ENCODE peak calls at places on chromosomes 2 and 18, in five cellular contexts. A is IMR-90, Y is MM.1S, H is fibroblast of lung, S is HCT116. E is an unnamed sample.
A peak's percentile ranks its signal among the peaks of the same experiment; 100 is the strongest.

GRCh38 chr2:74421248-74421870 is at the start of the genes C2orf81 and WDR54:
- DNase-seq in H (peak; percentile 80), Y (peak; percentile 97), A (peak; percentile 82), S (peak; percentile 79), E (peak; percentile 87)

GRCh38 chr2:170917219-170917851 is 11.7 kb upstream of the GORASP2 start:
- DNase-seq in A (no peak), S (no peak), H (no peak), Y (no peak), E (no peak)

GRCh38 chr2:180599804-180600203 is 380.6 kb upstream of the UBE2E3 start:
- DNase-seq in A (no peak), S (no peak), Y (no peak), H (no peak), E (no peak)

GRCh38 chr18:10530852-10531251 is 5.0 kb downstream of the NAPG start:
- DNase-seq in Y (no peak), H (no peak), S (no peak), A (no peak), E (no peak)

GRCh38 chr18:41594582-41594981 is 360.5 kb upstream of the PIK3C3 start:
- DNase-seq in A (no peak), H (peak; percentile 15), Y (no peak), S (no peak), E (no peak)

GRCh38 chr18:38481576-38481975 is 916.0 kb upstream of the CELF4 start:
- DNase-seq in S (no peak), Y (no peak), A (no peak), H (no peak), E (no peak)

GRCh38 chr2:174076040-174076439 is 110.9 kb upstream of the SP3 start:
- DNase-seq in A (peak; percentile 18), S (no peak), H (no peak), Y (no peak), E (no peak)

GRCh38 chr2:145036421-145036901 is 516.5 kb upstream of the ZEB2 start:
- DNase-seq in S (no peak), A (peak; percentile 13), H (no peak), Y (no peak), E (no peak)

GRCh38 chr2:216315817-216316603 is 56.3 kb downstream of the MARCHF4 start:
- DNase-seq in Y (no peak), H (peak; percentile 47), A (peak; percentile 86), S (peak; percentile 71), E (no peak)

GRCh38 chr18:9348079-9348671 is 13.6 kb downstream of the TWSG1 start:
- DNase-seq in A (peak; percentile 54), Y (no peak), H (peak; percentile 42), S (no peak), E (no peak)

GRCh38 chr2:203804070-203804469 is 63.5 kb upstream of the CTLA4 start:
- DNase-seq in S (no peak), A (peak; percentile 96), H (peak; percentile 91), Y (peak; percentile 67), E (no peak)

GRCh38 chr2:4715065-4715464 is 977.1 kb upstream of the SOX11 start:
- DNase-seq in H (no peak), S (no peak), Y (no peak), A (no peak), E (no peak)

GRCh38 chr2:153519260-153519875 is 40.8 kb upstream of the RPRM start:
- DNase-seq in H (peak; percentile 54), Y (peak; percentile 46), S (peak; percentile 55), A (peak; percentile 39), E (peak; percentile 58)

GRCh38 chr2:19488009-19488691 is 129.7 kb upstream of the OSR1 start:
- DNase-seq in A (peak; percentile 61), H (peak; percentile 71), Y (no peak), S (peak; percentile 95), E (no peak)

GRCh38 chr2:175575346-175576258 is 394.1 kb upstream of the ATP5MC3 start:
- DNase-seq in S (no peak), Y (peak; percentile 89), H (no peak), A (no peak), E (no peak)

GRCh38 chr2:3634631-3635091 is 23.3 kb upstream of the ALLC start:
- DNase-seq in Y (no peak), S (no peak), A (no peak), H (no peak), E (no peak)

GRCh38 chr2:211435331-211435730 is 878.9 kb downstream of the CPS1 start:
- DNase-seq in H (no peak), Y (no peak), A (no peak), S (no peak), E (no peak)

GRCh38 chr18:34926683-34927082 is 114.5 kb upstream of the MAPRE2 start:
- DNase-seq in Y (no peak), A (no peak), H (no peak), S (no peak), E (no peak)

GRCh38 chr2:105797298-105797819 is 52.6 kb downstream of the NCK2 start:
- DNase-seq in S (no peak), H (peak; percentile 47), Y (peak; percentile 88), A (peak; percentile 48), E (no peak)
- H3K4me1 ChIP-seq in S (no peaks in the 10 kb centered on the region), H (peaks cover 18% of the 10 kb centered on the region), Y (peaks cover 78% of the 10 kb centered on the region), A (peaks cover 16% of the 10 kb centered on the region), E (peaks cover 3% of the 10 kb centered on the region)

DNA sequence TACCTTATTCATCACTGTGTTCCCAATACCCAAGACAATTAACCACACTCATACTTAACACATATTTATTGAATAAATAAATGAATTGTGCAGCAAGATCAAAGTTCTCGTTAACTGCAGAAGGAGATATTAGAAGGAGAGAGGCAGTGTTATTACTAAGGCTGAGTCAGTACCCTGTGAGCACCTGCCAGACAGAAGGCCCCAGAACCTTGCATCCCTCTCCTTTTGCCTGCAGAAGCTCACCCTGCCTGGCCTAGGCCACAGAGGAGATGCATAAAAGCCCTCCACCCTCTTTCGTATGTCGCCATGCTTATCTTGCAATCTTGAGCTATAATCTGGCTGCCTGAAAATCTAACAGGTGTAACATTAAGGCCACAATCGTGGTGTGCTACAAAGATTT is 20.5 kb upstream of the RNF149 start:
- DNase-seq in H (no peak), Y (no peak), S (no peak), A (no peak), E (no peak)
- H3K9ac ChIP-seq in H (no peak overlapping the region), Y (no peak overlapping the region), S (no peak overlapping the region), A (no peak overlapping the region), E (no peak overlapping the region)

DNA sequence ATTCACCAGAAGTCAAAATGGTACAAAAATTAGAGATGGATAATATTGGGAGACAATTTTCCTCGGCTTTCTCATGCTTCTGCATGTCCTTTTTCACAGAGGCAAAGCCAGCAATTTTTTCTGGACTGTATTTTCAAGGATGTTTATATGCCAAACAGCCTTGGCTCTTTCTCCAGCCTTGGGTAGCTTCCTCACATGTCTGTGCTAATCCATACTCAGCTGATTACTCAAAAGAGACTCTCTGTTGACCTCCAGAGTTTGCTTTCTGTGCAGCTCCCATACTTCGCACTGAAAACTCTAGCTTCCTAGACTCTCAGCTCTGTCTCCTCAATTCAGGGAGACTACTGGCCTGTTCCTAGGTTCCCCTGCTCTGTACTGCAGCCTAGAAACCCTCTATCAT is 10.6 kb downstream of the C18orf63 start:
- DNase-seq in A (peak; percentile 14), S (no peak), H (peak; percentile 2), Y (no peak), E (no peak)
- TF ChIP-seq CTCF in A (no peak), S (no peak), H (no peak), Y (no peak), E (no peak)

DNA sequence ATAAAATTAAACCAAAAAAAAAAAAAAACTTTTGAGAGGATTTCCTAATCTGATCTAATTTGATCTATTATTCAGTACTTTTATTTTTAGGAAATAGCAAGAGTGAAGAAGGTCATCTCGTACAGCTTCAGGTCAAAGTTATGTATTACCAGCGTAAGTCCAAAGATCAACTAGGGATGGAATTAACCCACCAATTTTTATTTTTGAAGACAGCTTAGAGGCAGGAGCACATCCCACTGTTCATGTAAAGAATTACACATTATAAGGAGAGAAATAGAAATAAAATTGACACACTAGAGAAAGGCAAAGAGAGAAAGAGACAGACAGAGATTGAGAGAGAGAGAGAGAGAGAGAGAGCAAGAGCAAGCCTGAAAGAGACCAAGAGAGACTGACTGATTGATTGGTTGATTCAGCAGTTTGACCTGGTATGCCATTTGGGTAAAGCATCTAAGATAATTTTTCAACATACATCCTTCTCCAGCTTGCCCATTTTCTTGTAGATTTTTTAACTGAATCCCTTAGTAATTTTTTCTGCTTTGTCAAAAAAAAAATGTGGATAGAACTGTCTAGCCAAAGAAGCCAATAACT is 25.1 kb downstream of the DOCK10 start:
- DNase-seq in A (no peak), H (no peak), Y (no peak), S (no peak), E (no peak)
- H3K4me1 ChIP-seq in A (peaks cover 7% of the 10 kb centered on the region), H (peaks cover 2% of the 10 kb centered on the region), Y (no peaks in the 10 kb centered on the region), S (no peaks in the 10 kb centered on the region), E (no peaks in the 10 kb centered on the region)

GRCh38 chr2:164896634-164897033 is 55.0 kb upstream of the COBLL1 start:
- DNase-seq in H (peak; percentile 60), A (peak; percentile 82), Y (peak; percentile 67), S (peak; percentile 24), E (no peak)

GRCh38 chr2:164898475-164898874 is 56.9 kb downstream of the SLC38A11 start:
- DNase-seq in A (peak; percentile 86), H (peak; percentile 56), S (no peak), Y (no peak), E (no peak)

GRCh38 chr2:164897521-164898260 is 56.1 kb upstream of the COBLL1 start:
- DNase-seq in A (no peak), S (no peak), Y (no peak), H (no peak), E (no peak)

GRCh38 chr2:164891460-164891859 is 49.8 kb upstream of the COBLL1 start:
- DNase-seq in H (no peak), S (no peak), Y (no peak), A (no peak), E (no peak)

DNA sequence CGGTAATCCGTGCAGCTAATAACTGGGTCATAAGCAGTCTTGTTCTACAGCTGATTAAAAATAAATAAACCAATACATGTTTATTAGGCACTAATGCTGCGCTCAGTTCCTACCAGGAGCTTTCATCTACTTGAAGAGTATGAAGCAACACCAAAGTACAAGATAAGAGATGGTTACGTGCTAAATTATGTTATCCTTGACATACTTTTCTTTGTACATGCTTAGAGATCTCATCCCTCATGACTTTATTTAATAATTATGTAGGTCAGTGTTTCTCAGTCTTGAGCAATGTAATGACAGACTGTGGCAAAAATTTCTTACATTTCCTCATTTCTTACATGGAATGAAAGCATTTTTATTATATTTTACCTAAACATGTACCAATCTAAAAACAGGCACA is 54.6 kb upstream of the COBLL1 start:
- DNase-seq in A (peak; percentile 63), H (peak; percentile 31), S (no peak), Y (no peak), E (no peak)
- H3K9ac ChIP-seq in A (no peak overlapping the region), H (no peak overlapping the region), S (no peak overlapping the region), Y (no peak overlapping the region), E (no peak overlapping the region)